ENCODE peak calls at places on chromosomes 11 and 22, in four cellular contexts. P is activated T-cell treated with anti-CD3 and anti-CD28 coated beads, Interleukin-2, amount 50 U/mL, for 4 hours; Y is occipital lobe; I is mesenchymal stem cell. D is an unnamed sample.

GRCh38 chr22:38788417-38788816 is 5.5 kb downstream of the DNAL4 start:
- DNase-seq in P (no peak), Y (peak), I (peak), D (no peak)

GRCh38 chr11:3147257-3147619 is 17.9 kb downstream of the OSBPL5 start:
- DNase-seq in P (no peak), Y (no peak), I (no peak), D (no peak)

GRCh38 chr11:83187463-83187862 is 6.0 kb upstream of the ANKRD42 start:
- DNase-seq in P (no peak), Y (no peak), I (no peak), D (no peak)

GRCh38 chr22:41940853-41941765 is 5.8 kb downstream of the CENPM start:
- DNase-seq in P (peak), Y (peak), I (peak), D (peak)

GRCh38 chr11:3001496-3001895 is 9.4 kb upstream of the NAP1L4 start:
- DNase-seq in P (no peak), Y (peak), I (no peak), D (no peak)

GRCh38 chr22:28931844-28932561 is 48.6 kb downstream of the ZNRF3 start:
- DNase-seq in P (no peak), Y (no peak), I (no peak), D (no peak)

GRCh38 chr11:72038491-72038890 is 39.8 kb downstream of the IL18BP start:
- DNase-seq in P (no peak), Y (peak), I (peak), D (no peak)

GRCh38 chr11:3615998-3616397 is 25.8 kb downstream of the ART5 start:
- DNase-seq in P (no peak), Y (no peak), I (no peak), D (no peak)

GRCh38 chr22:46060292-46061123 is 83.5 kb upstream of the WNT7B start:
- DNase-seq in P (no peak), Y (no peak), I (no peak), D (no peak)

GRCh38 chr11:117973446-117973922 is 12.7 kb upstream of the IL10RA start:
- DNase-seq in P (no peak), Y (no peak), I (no peak), D (no peak)

GRCh38 chr22:20113551-20114310 is 2.2 kb upstream of the RANBP1 start:
- DNase-seq in P (no peak), Y (no peak), I (no peak), D (no peak)

GRCh38 chr11:132999519-132999918 is 532.8 kb downstream of the OPCML start:
- DNase-seq in P (no peak), Y (no peak), I (no peak), D (no peak)

GRCh38 chr22:47020157-47020556 is 257.7 kb downstream of the TBC1D22A start:
- DNase-seq in P (no peak), Y (no peak), I (peak), D (no peak)

GRCh38 chr11:32043737-32044515 is 46.9 kb upstream of the RCN1 start:
- DNase-seq in P (no peak), Y (no peak), I (no peak), D (no peak)

GRCh38 chr11:2581151-2581930 is 118.5 kb downstream of the KCNQ1OT1 start:
- DNase-seq in P (peak), Y (no peak), I (no peak), D (no peak)

GRCh38 chr11:12245549-12245986 is 131.8 kb upstream of the PARVA start:
- DNase-seq in P (no peak), Y (no peak), I (no peak), D (no peak)

GRCh38 chr11:57324154-57324885 is 432 bp downstream of the TNKS1BP1 start:
- DNase-seq in P (peak), Y (no peak), I (peak), D (no peak)

GRCh38 chr22:49186756-49187155 is 640.9 kb downstream of the BRD1 start:
- DNase-seq in P (no peak), Y (no peak), I (no peak), D (no peak)

GRCh38 chr11:121473064-121473777 is 20.5 kb upstream of the SORL1-AS1 start:
- DNase-seq in P (no peak), Y (peak), I (no peak), D (no peak)

GRCh38 chr11:93807980-93808379 is 23.9 kb downstream of the MED17 start:
- DNase-seq in P (no peak), Y (no peak), I (no peak), D (no peak)

GRCh38 chr11:86453290-86454030 is 78.8 kb downstream of the CCDC81 start:
- DNase-seq in P (no peak), Y (no peak), I (no peak), D (no peak)

GRCh38 chr11:106614280-106614679 is 404.0 kb downstream of the GUCY1A2 start:
- DNase-seq in P (no peak), Y (no peak), I (no peak), D (no peak)

GRCh38 chr11:19646308-19646707 is 66.3 kb upstream of the NAV2 start:
- DNase-seq in P (no peak), Y (no peak), I (no peak), D (no peak)

GRCh38 chr11:87895021-87895420 is 280.2 kb downstream of the RAB38 start:
- DNase-seq in P (no peak), Y (no peak), I (no peak), D (no peak)

GRCh38 chr11:33723238-33723881 is 12.9 kb downstream of the CD59 start:
- DNase-seq in P (no peak), Y (no peak), I (peak), D (no peak)

GRCh38 chr22:39434243-39434653 is 22.6 kb upstream of the MGAT3 start:
- DNase-seq in P (no peak), Y (peak), I (no peak), D (no peak)

GRCh38 chr22:44731357-44731970 is 20.9 kb upstream of the ARHGAP8 start:
- DNase-seq in P (no peak), Y (no peak), I (no peak), D (no peak)

GRCh38 chr11:19673924-19674390 is 38.7 kb upstream of the NAV2 start:
- DNase-seq in P (no peak), Y (peak), I (peak), D (no peak)

GRCh38 chr11:2510626-2511402 is 66.0 kb downstream of the KCNQ1 start:
- DNase-seq in P (peak), Y (no peak), I (no peak), D (no peak)

GRCh38 chr11:926341-926916 is 759 bp downstream of the AP2A2 start:
- DNase-seq in P (no peak), Y (peak), I (peak), D (no peak)

GRCh38 chr11:59206635-59207034 is 6.1 kb downstream of the MPEG1 start:
- DNase-seq in P (no peak), Y (no peak), I (peak), D (no peak)

D was measured in GM06990.